ENCODE peak calls at places on chromosomes 2 and 18, in eight cellular contexts. Z, P, N, R, A, S, V and Y are unnamed samples.

GRCh38 chr2:172772637-172773036 is 37.0 kb downstream of the RAPGEF4 start:
- DNase-seq in V (no peak), S (no peak), A (no peak), Z (no peak), P (no peak), R (peak), N (peak), Y (no peak)

GRCh38 chr2:10889741-10890215 is 22.0 kb upstream of the KCNF1 start:
- DNase-seq in A (no peak), R (no peak), V (peak), S (peak), N (no peak), P (no peak), Z (no peak), Y (no peak)

GRCh38 chr18:55795101-55795669 is 207.2 kb upstream of the TCF4 start:
- DNase-seq in P (no peak), A (no peak), S (no peak), V (no peak), R (no peak), N (no peak), Z (no peak), Y (no peak)

GRCh38 chr2:886072-887022 is 64.3 kb upstream of the SNTG2 start:
- DNase-seq in V (peak), Z (no peak), R (no peak), A (no peak), S (no peak), P (no peak), N (no peak), Y (no peak)

GRCh38 chr18:37533647-37534565 is 31.7 kb downstream of the CELF4 start:
- DNase-seq in R (peak), V (peak), Z (no peak), A (no peak), S (no peak), N (no peak), P (no peak), Y (no peak)

GRCh38 chr2:162198239-162198638 is 45.0 kb downstream of the FAP start:
- DNase-seq in A (no peak), S (no peak), R (no peak), P (no peak), N (peak), V (no peak), Z (no peak), Y (no peak)

GRCh38 chr18:44689736-44690135 is 9.0 kb downstream of the SETBP1 start:
- DNase-seq in P (no peak), S (no peak), R (no peak), Z (no peak), A (no peak), V (no peak), N (no peak), Y (no peak)

GRCh38 chr18:46431522-46432171 is 225.4 kb downstream of the LOXHD1 start:
- DNase-seq in Z (no peak), S (no peak), V (no peak), N (no peak), A (no peak), P (no peak), R (no peak), Y (no peak)

GRCh38 chr18:56574827-56575226 is 63.6 kb downstream of the TXNL1 start:
- DNase-seq in V (no peak), Z (no peak), N (peak), A (no peak), P (no peak), S (no peak), R (no peak), Y (no peak)

GRCh38 chr2:231597627-231598026 is 5.0 kb downstream of the TEX44 start:
- DNase-seq in R (no peak), A (no peak), V (no peak), Z (no peak), S (no peak), P (no peak), N (no peak), Y (no peak)

GRCh38 chr2:207778298-207778882 is 8.7 kb upstream of the FZD5 start:
- DNase-seq in Z (no peak), R (no peak), V (peak), A (no peak), S (no peak), N (no peak), P (no peak), Y (no peak)

GRCh38 chr2:152761171-152761570 is 42.8 kb downstream of the ARL6IP6 start:
- DNase-seq in Z (no peak), A (no peak), V (no peak), R (peak), S (no peak), P (no peak), N (peak), Y (no peak)

GRCh38 chr18:26103579-26103978 is 13.2 kb upstream of the SS18 start:
- DNase-seq in R (no peak), A (peak), P (peak), N (no peak), V (peak), S (no peak), Z (peak), Y (peak)

GRCh38 chr2:105377871-105378270 is 21.0 kb downstream of the FHL2 start:
- DNase-seq in R (peak), Z (no peak), V (no peak), A (no peak), N (no peak), S (no peak), P (no peak), Y (no peak)

GRCh38 chr18:41940506-41941215 is 14.4 kb upstream of the PIK3C3 start:
- DNase-seq in R (peak), A (no peak), Z (no peak), P (no peak), N (peak), V (peak), S (no peak), Y (no peak)

GRCh38 chr18:65298422-65298821 is 452.4 kb upstream of the CDH7 start:
- DNase-seq in P (no peak), V (no peak), R (no peak), Z (no peak), A (no peak), S (no peak), N (no peak), Y (no peak)

GRCh38 chr2:120398961-120399888 is 53.3 kb downstream of the INHBB start:
- DNase-seq in P (no peak), Z (no peak), A (no peak), R (no peak), S (no peak), N (no peak), V (peak), Y (no peak)

GRCh38 chr2:172100080-172101007 is 2.4 kb downstream of the DLX2 start:
- DNase-seq in V (peak), A (no peak), P (peak), Z (peak), S (peak), R (no peak), N (no peak), Y (no peak)

GRCh38 chr2:128701443-128701842 is 382.8 kb upstream of the HS6ST1 start:
- DNase-seq in R (no peak), V (no peak), N (no peak), Z (no peak), A (no peak), P (no peak), S (no peak), Y (no peak)

GRCh38 chr2:218727502-218728165 is 17.0 kb downstream of the TTLL4 start:
- DNase-seq in A (peak), Z (peak), N (peak), V (no peak), S (no peak), P (peak), R (peak), Y (no peak)

GRCh38 chr2:130726614-130727180 is 2.2 kb upstream of the GPR148 start:
- DNase-seq in Z (no peak), S (no peak), R (no peak), N (no peak), A (no peak), P (peak), V (no peak), Y (no peak)

GRCh38 chr2:237864030-237864931 is 4.9 kb downstream of the RAMP1 start:
- DNase-seq in R (no peak), Z (no peak), A (no peak), V (no peak), P (no peak), S (no peak), N (no peak), Y (no peak)

GRCh38 chr2:135936524-135936923 is 48.9 kb downstream of the DARS1 start:
- DNase-seq in V (no peak), N (no peak), Z (no peak), R (no peak), S (no peak), A (no peak), P (no peak), Y (no peak)